ENCODE peak calls at places on chromosomes 7 and 10, in four cellular contexts. Q, W, G and F are unnamed samples.

GRCh38 chr10:129375171-129375570 is 91.9 kb upstream of the MGMT start:
- DNase-seq in Q (no peak), G (no peak), W (no peak), F (no peak)

GRCh38 chr10:89029785-89030437 is 39.3 kb downstream of the FAS start:
- DNase-seq in W (peak), Q (peak), G (peak), F (peak)

GRCh38 chr10:112663181-112663879 is 216.3 kb downstream of the VTI1A start:
- DNase-seq in W (peak), G (no peak), Q (no peak), F (no peak)

GRCh38 chr10:44899450-44900080 is 11.6 kb upstream of the TMEM72 start:
- DNase-seq in G (no peak), W (no peak), Q (no peak), F (no peak)

GRCh38 chr7:156819733-156820295 is 73.2 kb downstream of the LMBR1 start:
- DNase-seq in Q (no peak), G (no peak), W (no peak), F (no peak)

GRCh38 chr7:77450613-77451012 is 34.5 kb upstream of the GSAP start:
- DNase-seq in W (peak), G (no peak), Q (no peak), F (no peak)

GRCh38 chr10:5105626-5106025 is 11.4 kb downstream of the AKR1C3 start:
- DNase-seq in W (no peak), Q (no peak), G (no peak), F (no peak)

GRCh38 chr10:48932831-48933670 is 6.6 kb downstream of the LRRC18 start:
- DNase-seq in Q (no peak), W (no peak), G (peak), F (no peak)

GRCh38 chr7:99525713-99526440 is 21.4 kb downstream of the ZKSCAN5 start:
- DNase-seq in Q (no peak), W (no peak), G (peak), F (no peak)

GRCh38 chr10:132705173-132705572 is 80.8 kb downstream of the NKX6-2 start:
- DNase-seq in G (no peak), W (no peak), Q (no peak), F (no peak)

DNA sequence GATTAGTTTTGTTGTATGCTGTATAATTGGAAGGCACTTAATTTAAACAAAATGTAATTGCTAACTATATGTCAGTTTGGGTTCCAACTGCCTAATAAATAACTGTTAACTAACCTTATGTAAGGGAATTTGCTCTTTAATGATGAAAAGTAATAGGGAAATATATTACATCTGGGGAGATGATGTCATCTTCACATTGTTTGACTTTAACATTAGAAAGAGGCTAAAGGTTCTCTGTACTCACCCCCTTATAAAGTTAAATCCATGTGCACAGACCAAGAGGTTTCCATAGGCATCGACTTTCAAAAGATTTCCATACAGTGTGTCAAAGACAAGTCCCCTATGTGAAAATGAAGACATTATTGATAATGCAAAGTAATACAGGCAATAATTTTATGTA is 87.6 kb downstream of the NT5C2 start:
- DNase-seq in W (no peak), G (no peak), Q (no peak), F (no peak)
- TF ChIP-seq SUZ12 in W (no peak), G (no peak), Q (no peak), F (no peak)

DNA sequence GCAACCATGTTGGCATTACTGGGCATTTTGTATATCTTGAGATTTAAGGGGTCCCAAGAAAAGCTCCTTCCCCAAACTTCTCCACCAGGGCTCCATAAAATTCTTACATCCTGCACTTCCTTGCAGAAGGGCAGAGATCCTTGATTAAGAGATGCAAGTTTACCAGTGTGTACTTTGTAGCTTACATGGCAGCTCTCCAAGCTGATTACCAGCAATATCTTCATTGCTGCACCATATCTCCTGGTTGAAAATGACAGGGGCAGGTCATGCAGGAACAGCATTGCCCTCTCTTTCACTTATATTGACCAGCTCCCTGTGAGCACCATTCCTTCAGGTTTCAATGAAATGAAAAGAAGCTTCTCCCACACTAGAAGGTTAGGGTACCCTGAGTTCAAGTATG is 184.6 kb upstream of the PHYHIPL start:
- DNase-seq in Q (no peak), G (no peak), W (no peak), F (no peak)
- TF ChIP-seq ZNF274 in Q (no peak), G (no peak), W (no peak), F (no peak)

DNA sequence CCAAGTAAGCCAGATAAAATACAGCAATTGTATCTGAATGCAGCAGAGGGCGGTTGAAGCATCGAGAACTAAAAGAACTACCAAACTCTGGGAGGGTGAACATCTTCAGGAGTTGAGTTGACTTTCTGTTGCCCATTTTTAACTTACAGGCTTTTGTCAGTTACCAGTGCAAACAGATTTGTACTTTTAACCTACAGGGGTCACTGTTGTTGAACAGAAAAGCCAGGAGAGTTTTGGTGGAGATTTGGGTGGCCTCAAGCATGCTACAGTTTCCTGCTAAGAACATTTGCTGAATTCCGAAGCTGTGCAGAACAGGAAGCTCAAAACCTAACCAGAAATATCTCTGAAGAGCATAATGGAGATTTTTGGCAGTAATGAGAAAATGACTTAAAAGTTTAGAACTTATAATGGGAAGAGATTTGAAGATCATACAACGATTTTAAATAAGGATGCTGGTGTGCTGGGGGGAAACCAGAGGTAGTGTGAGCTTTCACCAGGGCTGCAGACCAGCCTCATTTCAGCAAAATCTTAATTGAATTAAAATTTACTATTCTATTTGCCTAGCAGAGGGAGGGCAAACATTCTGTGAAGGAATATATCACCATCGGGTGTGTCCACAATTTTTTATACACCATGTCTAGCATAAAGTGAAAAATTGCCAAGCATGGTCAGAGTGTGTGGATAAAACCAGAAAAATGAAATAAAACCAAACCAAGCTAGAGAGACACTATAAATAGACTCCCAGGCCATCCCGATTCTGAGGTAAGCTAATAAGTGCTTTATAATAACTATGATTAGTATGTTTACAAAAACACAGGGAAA is 208.6 kb upstream of the CCDC6 start:
- DNase-seq in W (peak), Q (no peak), G (no peak), F (peak)
- TF ChIP-seq SUZ12 in W (no peak), Q (no peak), G (no peak), F (no peak)

GRCh38 chr7:20894806-20895205 is 108.1 kb upstream of the SP8 start:
- DNase-seq in G (no peak), W (no peak), Q (no peak), F (no peak)

GRCh38 chr7:20892776-20893175 is 106.1 kb upstream of the SP8 start:
- DNase-seq in W (no peak), G (no peak), Q (no peak), F (no peak)

GRCh38 chr7:20896996-20897395 is 110.3 kb upstream of the SP8 start:
- DNase-seq in G (no peak), Q (no peak), W (no peak), F (no peak)

DNA sequence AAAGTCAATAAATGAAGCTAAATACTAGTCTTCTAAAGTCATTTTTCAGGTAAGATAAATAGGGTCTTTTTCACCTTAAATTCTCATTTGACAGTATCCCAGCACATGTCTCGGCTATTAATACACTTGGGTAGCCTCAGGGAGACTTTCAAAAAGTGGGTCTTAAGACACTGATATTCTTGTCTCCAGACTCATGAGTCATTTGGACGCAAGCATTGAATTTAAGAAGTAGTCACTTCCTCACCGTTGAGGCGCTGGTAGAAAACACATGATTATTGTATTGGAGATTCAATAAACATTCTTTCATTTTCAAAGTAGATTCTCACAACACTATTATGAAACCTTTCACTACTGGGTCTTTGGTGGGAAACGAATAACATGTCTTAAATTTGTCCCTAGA is 108.9 kb upstream of the SP8 start:
- DNase-seq in W (no peak), Q (no peak), G (no peak), F (no peak)
- TF ChIP-seq ZNF274 in W (no peak), Q (no peak), G (no peak), F (no peak)

GRCh38 chr7:27700501-27700900 is 37.8 kb upstream of the HIBADH start:
- DNase-seq in W (no peak), G (no peak), Q (no peak), F (no peak)

GRCh38 chr7:27699751-27700150 is 37.1 kb upstream of the HIBADH start:
- DNase-seq in Q (no peak), W (no peak), G (no peak), F (no peak)

GRCh38 chr7:27695096-27695495 is 32.4 kb upstream of the HIBADH start:
- DNase-seq in G (no peak), Q (no peak), W (no peak), F (no peak)

GRCh38 chr7:27693794-27694193 is 31.1 kb upstream of the HIBADH start:
- DNase-seq in G (no peak), W (peak), Q (no peak), F (no peak)

GRCh38 chr7:27697861-27698430 is 35.3 kb upstream of the HIBADH start:
- DNase-seq in G (no peak), W (peak), Q (peak), F (no peak)
- TF ChIP-seq SUZ12 in G (no peak), W (no peak), Q (no peak), F (no peak)

GRCh38 chr7:29126804-29127203 is 19.5 kb downstream of the CPVL start:
- DNase-seq in Q (no peak), W (no peak), G (no peak), F (no peak)

GRCh38 chr7:29120955-29121354 is 25.4 kb downstream of the CPVL start:
- DNase-seq in W (no peak), G (no peak), Q (no peak), F (no peak)

GRCh38 chr7:29122081-29122480 is 24.3 kb downstream of the CPVL start:
- DNase-seq in Q (no peak), W (no peak), G (no peak), F (no peak)

GRCh38 chr7:29122750-29123149 is 23.6 kb downstream of the CPVL start:
- DNase-seq in W (no peak), Q (no peak), G (no peak), F (no peak)

GRCh38 chr7:29123611-29124190 is 22.6 kb downstream of the CPVL start:
- DNase-seq in G (no peak), W (no peak), Q (no peak), F (no peak)
- TF ChIP-seq ZNF274 in G (no peak), W (no peak), Q (no peak), F (no peak)

GRCh38 chr10:20144268-20144667 is 328.0 kb downstream of the PLXDC2 start:
- DNase-seq in Q (no peak), W (no peak), G (no peak), F (no peak)
- TF ChIP-seq SUZ12 in Q (no peak), W (no peak), G (no peak), F (no peak)

GRCh38 chr10:100744136-100744979 is 1.0 kb upstream of the PAX2 start:
- DNase-seq in G (peak), W (no peak), Q (no peak), F (no peak)

GRCh38 chr10:100746413-100746931 is 1.1 kb downstream of the PAX2 start:
- DNase-seq in G (no peak), Q (no peak), W (no peak), F (no peak)

GRCh38 chr10:100744980-100745881 is at the start of gene PAX2:
- DNase-seq in G (peak), W (no peak), Q (no peak), F (no peak)

GRCh38 chr10:100747061-100747825 is 1.9 kb downstream of the PAX2 start:
- DNase-seq in Q (no peak), G (no peak), W (no peak), F (no peak)

GRCh38 chr10:100745882-100746412 is 565 bp downstream of the PAX2 start:
- DNase-seq in G (peak), Q (no peak), W (no peak), F (no peak)
- TF ChIP-seq ZNF274 in G (no peak), Q (no peak), W (no peak), F (no peak)

DNA sequence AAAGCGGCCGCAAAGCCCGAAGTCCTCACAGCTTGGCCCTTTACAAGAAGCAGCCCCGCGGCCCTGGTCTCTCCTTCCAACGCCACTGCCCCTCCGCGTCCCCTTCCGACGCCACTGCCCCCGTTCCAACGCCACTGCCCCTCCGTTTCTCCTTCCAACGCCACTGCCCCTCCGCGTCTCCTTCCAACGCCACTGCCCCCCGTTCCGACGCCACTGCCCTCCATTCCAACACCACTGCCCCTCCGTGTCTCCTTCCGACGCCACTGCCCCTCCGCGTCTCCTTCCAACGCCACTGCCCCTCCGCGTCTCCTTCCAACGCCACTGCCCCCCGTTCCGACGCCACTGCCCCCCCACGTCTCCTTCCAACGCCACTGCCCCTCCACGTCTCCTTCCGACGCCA is 33.1 kb downstream of the AP5Z1 start:
- DNase-seq in W (no peak), Q (no peak), G (no peak), F (no peak)
- TF ChIP-seq SUZ12 in W (no peak), Q (no peak), G (no peak), F (no peak)